ENCODE peak calls at places on chromosome 12, in ten cellular contexts. Q is activated T-cell treated with anti-CD3 and anti-CD28 coated beads for 48 hours, J is cardiac fibroblast, T is kidney epithelial cell, I is NB4, E is endothelial cell, U is GM23248, Y is sigmoid colon, H is midbrain, A is AG20443. C is an unnamed sample.

GRCh38 chr12:18502422-18502821 is 235.4 kb downstream of the PLCZ1 start:
- DNase-seq in Q (no peak), J (no peak), T (no peak), I (no peak), E (no peak), U (no peak), Y (no peak), H (no peak), A (no peak), C (no peak)

GRCh38 chr12:52207106-52207505 is 15.3 kb upstream of the KRT80 start:
- DNase-seq in Q (no peak), J (no peak), T (no peak), I (peak; percentile 28), E (no peak), U (no peak), Y (peak; percentile 50), H (no peak), A (no peak), C (no peak)

GRCh38 chr12:5258498-5258897 is 173.4 kb upstream of the NTF3 start:
- DNase-seq in Q (no peak), J (peak; percentile 33), T (no peak), I (no peak), E (no peak), U (peak; percentile 92), Y (no peak), H (no peak), A (peak; percentile 80), C (no peak)

GRCh38 chr12:70733385-70733784 is 96.2 kb upstream of the PTPRB start:
- DNase-seq in Q (no peak), J (peak; percentile 84), T (no peak), I (peak; percentile 65), E (peak; percentile 32), U (peak; percentile 79), Y (no peak), H (peak; percentile 80), A (peak; percentile 78), C (peak; percentile 85)

GRCh38 chr12:66823857-66824570 is 145.1 kb upstream of the GRIP1 start:
- DNase-seq in Q (no peak), J (no peak), T (peak; percentile 44), I (no peak), E (no peak), U (no peak), Y (no peak), H (no peak), A (no peak), C (peak; percentile 50)

GRCh38 chr12:42767998-42768397 is 178.5 kb upstream of the PRICKLE1 start:
- DNase-seq in Q (no peak), J (no peak), T (no peak), I (no peak), E (no peak), U (no peak), Y (no peak), H (no peak), A (no peak), C (no peak)

GRCh38 chr12:2324375-2324774 is 271.6 kb downstream of the CACNA1C start:
- DNase-seq in Q (no peak), J (no peak), T (no peak), I (no peak), E (no peak), U (no peak), Y (peak; percentile 81), H (peak; percentile 3), A (no peak), C (no peak)

GRCh38 chr12:113103756-113104450 is 31.7 kb downstream of the RASAL1 start:
- DNase-seq in Q (peak; percentile 71), J (no peak), T (no peak), I (no peak), E (no peak), U (no peak), Y (no peak), H (no peak), A (no peak), C (peak; percentile 69)

GRCh38 chr12:13365782-13366366 is 169.3 kb downstream of the EMP1 start:
- DNase-seq in Q (no peak), J (peak; percentile 4), T (no peak), I (no peak), E (no peak), U (no peak), Y (no peak), H (no peak), A (no peak), C (no peak)

GRCh38 chr12:106302401-106303201 is at the start of gene TCP11L2:
- DNase-seq in Q (peak; percentile 81), J (peak; percentile 88), T (no peak), I (peak; percentile 86), E (peak; percentile 86), U (peak; percentile 94), Y (peak; percentile 93), H (peak; percentile 94), A (peak; percentile 96), C (peak; percentile 97)

GRCh38 chr12:125276567-125276966 is 211.3 kb downstream of the AACS start:
- DNase-seq in Q (no peak), J (no peak), T (no peak), I (no peak), E (no peak), U (no peak), Y (no peak), H (no peak), A (no peak), C (no peak)

GRCh38 chr12:57452181-57452936 is 2.7 kb upstream of the INHBE start:
- DNase-seq in Q (no peak), J (peak; percentile 86), T (no peak), I (peak; percentile 39), E (no peak), U (peak; percentile 93), Y (no peak), H (no peak), A (peak; percentile 78), C (peak; percentile 87)

GRCh38 chr12:92144631-92145480 is 790 bp downstream of the BTG1 start:
- DNase-seq in Q (peak; percentile 43), J (peak; percentile 49), T (no peak), I (peak; percentile 78), E (peak; percentile 49), U (peak; percentile 83), Y (peak; percentile 78), H (peak; percentile 64), A (peak; percentile 45), C (peak; percentile 84)

GRCh38 chr12:106423291-106423690 is 65.7 kb downstream of the POLR3B start:
- DNase-seq in Q (no peak), J (no peak), T (no peak), I (no peak), E (no peak), U (no peak), Y (no peak), H (no peak), A (no peak), C (no peak)

GRCh38 chr12:3667485-3667884 is 85.4 kb downstream of the CRACR2A start:
- DNase-seq in Q (no peak), J (no peak), T (no peak), I (no peak), E (no peak), U (no peak), Y (no peak), H (no peak), A (no peak), C (no peak)

GRCh38 chr12:131287938-131288797 is 334.5 kb downstream of the ADGRD1 start:
- DNase-seq in Q (no peak), J (no peak), T (no peak), I (no peak), E (no peak), U (no peak), Y (peak; percentile 34), H (no peak), A (no peak), C (peak; percentile 58)

GRCh38 chr12:29676676-29677075 is 107.1 kb downstream of the TMTC1 start:
- DNase-seq in Q (no peak), J (peak; percentile 17), T (no peak), I (no peak), E (no peak), U (no peak), Y (no peak), H (no peak), A (no peak), C (no peak)

GRCh38 chr12:108337235-108338223 is 1.6 kb downstream of the CMKLR1 start:
- DNase-seq in Q (no peak), J (peak; percentile 14), T (no peak), I (peak; percentile 69), E (peak; percentile 44), U (peak; percentile 63), Y (no peak), H (no peak), A (peak; percentile 56), C (peak; percentile 88)

GRCh38 chr12:54704187-54704586 is 56.0 kb upstream of the DCD start:
- DNase-seq in Q (no peak), J (no peak), T (no peak), I (peak; percentile 46), E (no peak), U (no peak), Y (no peak), H (no peak), A (no peak), C (no peak)

GRCh38 chr12:85253823-85254222 is 26.2 kb upstream of the ALX1 start:
- DNase-seq in Q (no peak), J (no peak), T (no peak), I (no peak), E (no peak), U (peak; percentile 55), Y (no peak), H (no peak), A (no peak), C (no peak)

GRCh38 chr12:93025145-93026103 is 96.3 kb upstream of the EEA1 start:
- DNase-seq in Q (no peak), J (peak; percentile 84), T (peak; percentile 26), I (peak; percentile 77), E (peak; percentile 6), U (peak; percentile 73), Y (no peak), H (no peak), A (peak; percentile 61), C (peak; percentile 60)

GRCh38 chr12:122732170-122732569 is 1.5 kb upstream of the HCAR1 start:
- DNase-seq in Q (peak; percentile 15), J (no peak), T (no peak), I (no peak), E (no peak), U (no peak), Y (no peak), H (no peak), A (no peak), C (no peak)

GRCh38 chr12:3117628-3118027 is 40.4 kb downstream of the TSPAN9 start:
- DNase-seq in Q (no peak), J (peak; percentile 71), T (peak; percentile 73), I (no peak), E (no peak), U (peak; percentile 88), Y (no peak), H (no peak), A (peak; percentile 63), C (peak; percentile 90)

GRCh38 chr12:104201238-104202001 is 14.2 kb upstream of the TXNRD1 start:
- DNase-seq in Q (peak; percentile 21), J (peak; percentile 85), T (no peak), I (peak; percentile 83), E (peak; percentile 32), U (peak; percentile 70), Y (no peak), H (peak; percentile 40), A (peak; percentile 74), C (peak; percentile 86)

GRCh38 chr12:42129595-42130204 is 15.0 kb downstream of the GXYLT1 start:
- DNase-seq in Q (no peak), J (peak; percentile 80), T (no peak), I (peak; percentile 68), E (peak; percentile 46), U (peak; percentile 83), Y (no peak), H (peak; percentile 62), A (peak; percentile 55), C (peak; percentile 64)

GRCh38 chr12:27534060-27534764 is 10.2 kb downstream of the PPFIBP1 start:
- DNase-seq in Q (peak; percentile 13), J (no peak), T (no peak), I (no peak), E (no peak), U (no peak), Y (no peak), H (no peak), A (no peak), C (no peak)

GRCh38 chr12:15811192-15812127 is 22.3 kb upstream of the EPS8 start:
- DNase-seq in Q (no peak), J (no peak), T (no peak), I (no peak), E (no peak), U (no peak), Y (no peak), H (no peak), A (no peak), C (no peak)